ENCODE peak calls at places on chromosomes 1 and 21, in nine cellular contexts. S, K, F, Q, J, Y, L, G and Z are unnamed samples.

GRCh38 chr1:2413495-2414296 is 1.3 kb upstream of the PEX10 start:
- DNase-seq in Y (no peak), Q (no peak), L (peak; percentile 44), G (no peak), K (no peak), F (peak; percentile 31), S (no peak), J (no peak), Z (peak; percentile 60)

GRCh38 chr1:228180271-228180987 is 14.8 kb downstream of the IBA57 start:
- DNase-seq in Y (no peak), S (peak; percentile 25), G (no peak), K (no peak), J (no peak), L (no peak), Q (no peak), F (no peak), Z (no peak)

GRCh38 chr1:212607924-212608208 is 695 bp upstream of the ATF3 start:
- DNase-seq in J (no peak), L (no peak), G (no peak), F (no peak), K (no peak), Q (peak; percentile 60), S (no peak), Y (no peak), Z (no peak)

GRCh38 chr1:160205974-160206369 is 788 bp downstream of the PEA15 start:
- DNase-seq in J (peak; percentile 37), L (peak; percentile 32), Q (no peak), S (peak; percentile 81), K (peak; percentile 63), Y (no peak), G (peak; percentile 44), F (peak; percentile 47), Z (no peak)

GRCh38 chr21:42102063-42102462 is 30.9 kb downstream of the UMODL1 start:
- DNase-seq in S (no peak), Q (no peak), G (no peak), Y (no peak), F (no peak), J (no peak), L (no peak), K (no peak), Z (no peak)

GRCh38 chr1:108646661-108647269 is 14.1 kb downstream of the HENMT1 start:
- DNase-seq in J (peak; percentile 51), L (peak; percentile 14), G (peak; percentile 77), Y (peak; percentile 60), K (peak; percentile 80), S (peak; percentile 81), F (peak; percentile 89), Q (no peak), Z (peak; percentile 92)

GRCh38 chr1:36653850-36654249 is 171.1 kb upstream of the CSF3R start:
- DNase-seq in F (no peak), J (no peak), S (no peak), L (no peak), Q (no peak), K (peak; percentile 39), Y (no peak), G (no peak), Z (no peak)

GRCh38 chr1:210222288-210223006 is 10.1 kb upstream of the SERTAD4 start:
- DNase-seq in F (peak; percentile 59), S (no peak), L (no peak), Y (peak; percentile 65), K (peak; percentile 28), J (peak; percentile 27), Q (no peak), G (no peak), Z (no peak)

GRCh38 chr1:21598904-21599303 is 70.3 kb downstream of the RAP1GAP start:
- DNase-seq in K (no peak), Q (no peak), J (no peak), Y (no peak), L (no peak), G (no peak), F (no peak), S (no peak), Z (no peak)

GRCh38 chr1:113931456-113931855 is 2.3 kb downstream of the HIPK1 start:
- DNase-seq in S (no peak), K (no peak), Y (no peak), J (no peak), G (no peak), F (no peak), L (no peak), Q (no peak), Z (no peak)

GRCh38 chr1:113928129-113928949 is 785 bp upstream of the HIPK1 start:
- DNase-seq in K (no peak), G (no peak), Q (no peak), L (no peak), F (no peak), Y (no peak), J (no peak), S (no peak), Z (no peak)

GRCh38 chr1:113930499-113931161 is 1.5 kb downstream of the HIPK1 start:
- DNase-seq in F (peak; percentile 41), S (no peak), G (no peak), L (no peak), Y (no peak), K (no peak), J (peak; percentile 27), Q (no peak), Z (peak; percentile 31)

GRCh38 chr1:113929750-113930498 is 800 bp downstream of the HIPK1 start:
- DNase-seq in F (peak; percentile 64), Y (peak; percentile 63), Q (peak; percentile 57), G (peak; percentile 68), S (peak; percentile 82), K (peak; percentile 46), L (peak; percentile 33), J (peak; percentile 61), Z (no peak)

GRCh38 chr1:113928950-113929749 is at the start of gene HIPK1:
- DNase-seq in Y (peak; percentile 95), Q (peak; percentile 92), L (peak; percentile 93), J (peak; percentile 91), S (peak; percentile 95), F (peak; percentile 95), G (peak; percentile 97), K (peak; percentile 95), Z (peak; percentile 95)
- TF ChIP-seq POLR2A in Y (no peak), Q (peak; percentile 49), L (peak; percentile 69), J (peak; percentile 41), S (peak; percentile 15), F (peak; percentile 75), G (peak; percentile 57), K (peak; percentile 68), Z (peak; percentile 72)

DNA sequence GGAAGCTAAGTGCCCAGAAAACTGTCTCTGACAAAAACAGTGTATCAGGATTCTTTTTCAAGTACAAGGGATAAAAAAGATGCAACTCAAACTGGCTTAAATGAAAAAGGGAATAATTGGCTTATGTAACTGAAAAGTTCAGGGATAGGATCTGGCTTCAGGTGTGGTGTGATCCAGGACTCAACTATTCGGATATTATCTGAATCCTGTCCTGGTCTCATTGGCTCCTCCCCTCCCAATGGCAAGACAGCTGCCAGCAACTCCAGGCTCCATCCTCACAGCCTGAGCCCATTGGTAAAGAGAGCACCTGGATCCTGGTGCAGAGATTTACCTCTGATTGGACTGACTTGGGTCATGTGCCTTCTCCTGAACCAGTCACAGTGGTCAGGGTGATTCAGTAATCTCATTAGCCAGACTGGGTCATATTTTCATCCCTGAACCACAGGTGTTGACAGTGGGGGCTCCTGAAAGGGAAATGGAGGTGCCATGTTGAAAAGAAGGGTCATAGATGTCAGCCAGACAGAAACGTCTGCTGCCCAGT is 205.4 kb upstream of the TMEM51 start:
- DNase-seq in J (no peak), K (no peak), S (no peak), Q (no peak), G (no peak), F (no peak), L (no peak), Y (no peak), Z (no peak)
- H3K27me3 ChIP-seq in J (no peaks in the 10 kb centered on the region), K (no peaks in the 10 kb centered on the region), S (no peaks in the 10 kb centered on the region), Q (no peaks in the 10 kb centered on the region), G (no peaks in the 10 kb centered on the region), F (no peaks in the 10 kb centered on the region), L (no peaks in the 10 kb centered on the region), Y (no peaks in the 10 kb centered on the region), Z (no peaks in the 10 kb centered on the region)

DNA sequence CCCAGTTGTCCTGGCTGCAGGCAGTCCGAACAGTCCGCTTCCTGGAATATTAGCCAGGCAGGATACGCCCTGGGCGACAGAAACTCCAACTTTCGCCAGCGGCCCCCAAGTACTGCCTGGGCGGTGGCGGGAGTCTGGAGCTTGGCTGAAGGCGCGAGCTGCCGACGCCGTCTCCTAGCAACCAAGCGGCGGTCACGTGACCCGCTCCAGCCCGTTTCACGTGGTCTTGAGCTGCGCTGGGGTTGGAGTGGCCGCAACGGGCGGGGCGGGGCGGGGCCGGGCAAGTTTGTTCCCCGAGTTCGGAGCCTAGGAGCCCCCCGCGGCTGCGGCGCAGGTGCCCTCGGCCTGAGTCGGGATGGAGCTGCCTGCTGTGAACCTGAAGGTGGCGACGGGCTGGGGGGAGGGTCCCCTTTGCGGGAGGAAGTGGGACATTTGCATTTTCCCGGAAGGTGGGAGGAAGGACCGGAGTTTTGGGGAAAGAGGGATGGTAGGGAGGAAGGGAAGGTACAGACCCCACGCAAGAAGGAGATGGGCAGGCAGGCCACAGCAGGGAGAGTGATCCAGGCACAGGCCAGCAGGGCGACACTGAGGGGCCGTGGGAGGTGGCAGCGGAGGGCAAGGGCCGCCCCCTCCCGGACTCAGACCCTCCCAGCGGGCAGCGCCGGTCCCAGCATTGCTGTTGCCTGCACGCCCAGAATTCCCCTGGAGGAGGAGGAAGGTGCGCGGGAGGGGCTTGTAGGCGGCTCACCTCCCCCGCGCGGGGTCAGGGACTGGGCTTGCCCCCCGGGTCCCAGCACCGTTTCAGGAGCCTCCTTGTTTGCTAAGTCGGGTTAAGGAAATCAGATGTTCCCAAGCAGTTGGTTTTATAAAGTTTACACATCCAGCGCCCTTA is at the start of gene AGTRAP:
- DNase-seq in J (peak; percentile 98), L (peak; percentile 96), Q (peak; percentile 98), K (peak; percentile 98), F (peak; percentile 96), S (peak; percentile 99), G (peak; percentile 97), Y (peak; percentile 97), Z (peak; percentile 95)
- TF ChIP-seq POLR2A in J (no peak), L (peak; percentile 59), Q (peak; percentile 67), K (peak; percentile 65), F (no peak), S (no peak), G (peak; percentile 15), Y (no peak), Z (no peak)

DNA sequence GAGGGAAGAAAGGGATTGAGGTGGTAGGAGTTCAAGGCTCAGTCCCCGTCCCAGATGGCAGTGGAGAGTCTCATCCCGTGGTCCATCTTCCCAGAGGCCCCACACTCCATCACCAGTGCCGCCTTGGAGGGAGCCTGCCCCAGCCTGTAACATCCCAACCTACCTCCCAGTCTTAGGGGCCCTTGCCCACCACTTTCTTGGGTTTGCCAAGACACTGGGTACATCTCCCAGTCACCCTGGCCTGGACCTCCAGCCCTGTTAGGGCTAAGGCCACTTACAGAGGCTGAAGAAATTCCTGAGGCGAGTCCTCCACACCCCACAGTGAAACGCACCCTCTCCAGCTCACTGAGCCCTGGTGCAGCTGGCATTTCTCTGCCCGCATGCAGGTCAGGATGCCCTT is 3.3 kb downstream of the TMEM200B start:
- DNase-seq in Q (no peak), F (no peak), J (no peak), L (no peak), Y (no peak), G (no peak), K (no peak), S (no peak), Z (no peak)
- H3K27me3 ChIP-seq in Q (no peaks in the 10 kb centered on the region), F (peaks cover 48% of the 10 kb centered on the region), J (peaks cover 24% of the 10 kb centered on the region), L (no peaks in the 10 kb centered on the region), Y (peaks cover 48% of the 10 kb centered on the region), G (no peaks in the 10 kb centered on the region), K (peaks cover 12% of the 10 kb centered on the region), S (peaks cover 19% of the 10 kb centered on the region), Z (peaks cover 16% of the 10 kb centered on the region)